ENCODE peak calls at places on chromosome 11, in seven cellular contexts. B is SK-N-SH, W is H1, I is HCT116, G is K562, M is HepG2, O is GM12878. N is an unnamed sample.

GRCh38 chr11:127070808-127071207 is 70.2 kb upstream of the KIRREL3 start:
- DNase-seq in M (no peak), B (no peak), O (no peak), W (peak), I (no peak), G (no peak), N (no peak)

GRCh38 chr11:80860632-80861031 is 1419.8 kb upstream of the TENM4 start:
- DNase-seq in I (no peak), M (no peak), G (no peak), O (no peak), B (no peak), W (no peak), N (no peak)

GRCh38 chr11:64856382-64857227 is 12.2 kb upstream of the CDC42BPG start:
- DNase-seq in G (no peak), W (no peak), B (no peak), O (no peak), M (peak), I (peak), N (no peak)

GRCh38 chr11:1049911-1050580 is 13.5 kb upstream of the MUC6 start:
- DNase-seq in B (peak), W (no peak), M (no peak), O (no peak), G (no peak), I (no peak), N (no peak)

GRCh38 chr11:69587454-69588081 is 53.4 kb upstream of the CCND1 start:
- DNase-seq in W (no peak), O (no peak), M (peak), I (peak), B (no peak), G (no peak), N (peak)

GRCh38 chr11:47413908-47414684 is 5.7 kb downstream of the SLC39A13 start:
- DNase-seq in B (no peak), W (no peak), I (no peak), M (no peak), G (no peak), O (no peak), N (no peak)

GRCh38 chr11:79940165-79940564 is 499.3 kb upstream of the TENM4 start:
- DNase-seq in W (no peak), M (no peak), G (no peak), O (no peak), I (no peak), B (no peak), N (no peak)

GRCh38 chr11:18749681-18750319 is 23.8 kb upstream of the IGSF22 start:
- DNase-seq in B (peak), G (no peak), W (no peak), I (no peak), O (no peak), M (peak), N (no peak)

GRCh38 chr11:89275966-89276365 is 98.3 kb downstream of the TYR start:
- DNase-seq in M (no peak), B (no peak), O (no peak), W (no peak), G (no peak), I (no peak), N (no peak)

GRCh38 chr11:66542362-66542761 is 3.5 kb downstream of the ZDHHC24 start:
- DNase-seq in O (no peak), B (no peak), W (no peak), I (no peak), G (no peak), M (no peak), N (no peak)

GRCh38 chr11:34730544-34731295 is 109.8 kb downstream of the EHF start:
- DNase-seq in B (no peak), W (no peak), I (no peak), M (no peak), G (no peak), O (no peak), N (no peak)

GRCh38 chr11:1946812-1947480 is at the start of gene MRPL23:
- DNase-seq in I (no peak), M (no peak), O (no peak), B (no peak), W (no peak), G (no peak), N (no peak)

GRCh38 chr11:102494216-102494615 is 36.3 kb downstream of the MMP7 start:
- DNase-seq in W (no peak), M (peak), O (no peak), B (no peak), G (no peak), I (peak), N (no peak)

GRCh38 chr11:25163421-25163820 is 666.6 kb downstream of the LUZP2 start:
- DNase-seq in W (no peak), I (no peak), M (no peak), O (no peak), B (no peak), G (no peak), N (no peak)

GRCh38 chr11:10381730-10382129 is 73.3 kb upstream of the AMPD3 start:
- DNase-seq in I (no peak), G (no peak), B (no peak), W (no peak), O (no peak), M (no peak), N (no peak)

GRCh38 chr11:17379383-17380180 is 8.9 kb downstream of the KCNJ11 start:
- DNase-seq in O (no peak), G (no peak), I (no peak), B (no peak), M (no peak), W (no peak), N (no peak)

GRCh38 chr11:706439-706956 is 467 bp downstream of the EPS8L2 start:
- DNase-seq in M (no peak), B (no peak), W (peak), G (peak), O (no peak), I (no peak), N (peak)

GRCh38 chr11:3849297-3849874 is 6.1 kb upstream of the STIM1 start:
- DNase-seq in O (no peak), M (peak), G (peak), I (no peak), B (peak), W (no peak), N (no peak)
- TF ChIP-seq JUND in O (no peak), M (no peak), G (no peak), I (no peak), B (no peak), W (no peak), N (no peak)

DNA sequence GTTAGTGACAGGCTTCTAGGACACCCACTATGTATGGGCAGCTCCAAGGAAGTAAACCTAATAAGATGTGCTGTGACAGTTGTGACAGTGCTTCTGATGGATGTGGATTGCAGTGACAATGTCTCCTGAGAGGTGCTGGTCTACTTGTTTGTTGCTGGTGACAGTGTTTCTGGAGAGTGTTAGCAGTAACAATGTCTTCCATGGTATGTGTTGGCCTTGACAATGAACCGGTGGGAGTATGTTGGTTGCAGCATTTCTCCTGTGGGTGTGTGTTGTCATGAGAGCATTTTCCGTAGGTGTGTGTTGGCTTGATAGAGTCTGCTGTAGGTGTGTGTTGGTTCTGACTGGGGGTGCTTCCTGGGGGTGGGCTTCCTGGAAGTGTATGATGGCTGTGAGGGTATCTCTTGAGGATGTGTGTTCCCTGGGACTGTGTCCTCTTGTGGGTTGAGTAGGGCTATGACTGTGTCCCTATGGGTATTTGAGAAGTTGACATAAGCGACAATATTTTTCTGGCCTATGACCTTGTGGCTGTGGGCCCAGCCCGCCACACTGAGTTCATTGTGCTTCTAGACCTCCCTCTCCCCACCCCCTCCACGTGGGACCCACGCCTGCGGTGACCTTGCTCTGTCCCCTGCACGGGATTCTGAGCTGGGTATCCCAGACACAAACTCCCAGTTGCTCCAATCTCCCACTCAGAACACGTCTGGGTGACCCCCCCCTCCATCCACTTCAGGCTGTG is 1.2 kb downstream of the DCHS1 start:
- DNase-seq in I (no peak), W (peak), O (no peak), B (peak), G (no peak), M (peak), N (no peak)
- TF ChIP-seq JUND in I (no peak), W (no peak), O (no peak), B (no peak), G (no peak), M (no peak), N (no peak)

GRCh38 chr11:116232364-116232801 is 540.4 kb downstream of the BUD13 start:
- DNase-seq in O (no peak), G (no peak), W (no peak), M (no peak), B (no peak), I (no peak), N (no peak)

GRCh38 chr11:116230453-116230852 is 542.3 kb downstream of the BUD13 start:
- DNase-seq in W (no peak), O (no peak), G (no peak), B (no peak), M (no peak), I (no peak), N (no peak)

GRCh38 chr11:116234989-116235567 is 537.7 kb downstream of the BUD13 start:
- DNase-seq in G (no peak), M (no peak), O (no peak), I (no peak), B (no peak), W (no peak), N (no peak)

GRCh38 chr11:116231540-116231939 is 541.2 kb downstream of the BUD13 start:
- DNase-seq in W (no peak), O (no peak), M (no peak), I (no peak), B (no peak), G (no peak), N (no peak)

DNA sequence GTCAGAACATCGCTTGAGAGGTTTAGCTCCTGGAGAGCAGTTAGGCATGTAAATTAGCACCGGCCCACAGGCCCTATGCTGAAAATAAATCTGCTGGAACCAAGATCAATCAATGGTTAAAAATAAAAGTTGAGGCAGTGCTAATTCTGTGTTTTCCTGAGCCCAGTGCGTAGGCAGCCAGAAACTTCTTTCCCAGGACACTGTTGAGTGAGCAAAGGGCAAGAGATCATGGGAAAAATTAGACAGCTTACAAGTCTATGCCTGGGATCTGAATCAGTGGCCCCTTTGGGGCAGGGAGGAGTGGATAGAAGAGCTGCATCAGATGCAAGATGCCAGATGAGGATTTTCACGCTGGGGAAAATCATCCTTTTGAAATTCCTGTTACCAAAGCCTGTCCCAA is 539.2 kb downstream of the BUD13 start:
- DNase-seq in G (no peak), I (no peak), W (no peak), B (no peak), M (no peak), O (no peak), N (no peak)
- TF ChIP-seq JUND in G (no peak), I (no peak), W (no peak), B (no peak), M (no peak), O (no peak), N (no peak)

DNA sequence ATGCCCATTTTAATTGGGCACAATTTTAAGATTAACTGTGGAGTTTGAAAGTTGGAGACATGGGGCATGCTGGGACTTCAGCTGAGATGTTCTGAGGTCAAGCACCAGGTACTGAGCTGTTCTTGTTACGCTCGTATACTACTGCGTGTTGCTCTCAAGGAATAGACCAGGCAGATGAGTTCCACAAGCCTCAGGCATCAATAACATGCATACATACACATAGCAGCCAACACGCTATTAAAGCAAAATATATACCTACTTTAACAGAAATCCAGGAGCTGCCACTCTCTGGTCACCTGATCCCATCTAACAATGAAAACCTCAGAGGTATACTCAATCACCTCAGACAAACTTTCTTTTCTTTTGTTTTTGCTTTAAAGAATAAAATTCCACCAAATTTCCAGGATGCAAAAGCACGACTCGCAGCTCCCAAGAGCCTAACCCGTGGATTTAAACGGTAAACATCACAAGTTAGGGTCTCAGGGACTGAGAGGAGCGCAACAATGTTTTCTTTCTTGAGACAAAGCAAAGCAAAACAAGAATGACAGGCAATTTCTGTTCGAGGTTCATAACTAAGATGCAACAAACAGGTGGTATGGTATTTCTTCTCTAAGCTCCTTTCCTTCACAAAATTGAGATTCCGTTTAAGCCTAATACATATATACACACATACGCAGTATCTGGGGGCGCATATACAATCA is 16.5 kb downstream of the BLID start:
- DNase-seq in G (no peak), I (no peak), B (no peak), M (no peak), W (no peak), O (no peak), N (no peak)
- TF ChIP-seq JUND in G (no peak), I (no peak), B (no peak), M (no peak), W (no peak), O (no peak), N (no peak)

GRCh38 chr11:60121259-60121658 is 32.8 kb downstream of the MS4A2 start:
- DNase-seq in M (no peak), I (no peak), O (no peak), G (no peak), B (no peak), W (no peak), N (no peak)
- TF ChIP-seq JUND in M (no peak), I (no peak), O (no peak), G (no peak), B (no peak), W (no peak), N (no peak)

DNA sequence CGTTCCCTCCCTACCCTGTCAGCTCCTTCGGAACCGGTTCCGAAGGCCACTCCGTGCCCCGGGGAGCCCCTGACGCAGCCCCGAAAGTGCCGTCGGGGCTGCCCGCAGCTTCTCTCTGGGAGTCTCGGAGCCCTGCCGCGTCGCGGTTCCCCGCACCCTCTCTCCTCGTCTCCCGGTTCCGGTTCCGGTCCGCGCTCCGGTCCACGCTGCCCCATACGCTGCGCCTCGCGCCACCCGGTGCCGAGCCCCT is 626 bp downstream of the MTA2 start:
- DNase-seq in G (peak), B (no peak), I (no peak), O (no peak), M (no peak), W (no peak), N (peak)
- TF ChIP-seq JUND in G (no peak), B (no peak), I (no peak), O (no peak), M (no peak), W (no peak), N (no peak)

N was measured in T47D.